ENCODE peak calls at places on chromosomes 12 and 14, in ten cellular contexts. One of them, this sample, is unnamed.

GRCh38 chr14:53670701-53671100 is 285.9 kb downstream of the BMP4 start:
- DNase-seq in nephron progenitor cell: no peak
- DNase-seq in spleen: no peak
- DNase-seq in astrocyte of the cerebellum: peak; percentile 64
- DNase-seq in GM20000: no peak
- DNase-seq in brain microvascular endothelial cell: peak; percentile 88
- DNase-seq in AG04449: peak; percentile 33
- DNase-seq in cardiac fibroblast: peak; percentile 83
- DNase-seq in neural crest cell: no peak
- DNase-seq in lower lobe of right lung: no peak
- DNase-seq in this sample: no peak

GRCh38 chr12:50787618-50788017 is 23.7 kb downstream of the ATF1 start:
- DNase-seq in AG04449: no peak
- DNase-seq in brain microvascular endothelial cell: no peak
- DNase-seq in cardiac fibroblast: no peak
- DNase-seq in GM20000: no peak
- DNase-seq in nephron progenitor cell: no peak
- DNase-seq in neural crest cell: no peak
- DNase-seq in spleen: no peak
- DNase-seq in lower lobe of right lung: no peak
- DNase-seq in astrocyte of the cerebellum: no peak
- DNase-seq in this sample: no peak

GRCh38 chr12:120960657-120961056 is 17.7 kb upstream of the HNF1A start:
- DNase-seq in GM20000: peak; percentile 49
- DNase-seq in cardiac fibroblast: no peak
- DNase-seq in AG04449: no peak
- DNase-seq in brain microvascular endothelial cell: no peak
- DNase-seq in lower lobe of right lung: no peak
- DNase-seq in astrocyte of the cerebellum: no peak
- DNase-seq in spleen: no peak
- DNase-seq in nephron progenitor cell: no peak
- DNase-seq in neural crest cell: no peak
- DNase-seq in this sample: no peak

GRCh38 chr14:96574171-96574632 is 72.0 kb downstream of the PAPOLA start:
- DNase-seq in AG04449: no peak
- DNase-seq in cardiac fibroblast: no peak
- DNase-seq in spleen: no peak
- DNase-seq in neural crest cell: no peak
- DNase-seq in GM20000: no peak
- DNase-seq in nephron progenitor cell: no peak
- DNase-seq in lower lobe of right lung: no peak
- DNase-seq in brain microvascular endothelial cell: no peak
- DNase-seq in astrocyte of the cerebellum: no peak
- DNase-seq in this sample: no peak

GRCh38 chr12:93889516-93890202 is 212.5 kb downstream of the CRADD start:
- DNase-seq in AG04449: no peak
- DNase-seq in brain microvascular endothelial cell: no peak
- DNase-seq in lower lobe of right lung: no peak
- DNase-seq in nephron progenitor cell: no peak
- DNase-seq in neural crest cell: no peak
- DNase-seq in cardiac fibroblast: no peak
- DNase-seq in spleen: peak; percentile 78
- DNase-seq in GM20000: no peak
- DNase-seq in astrocyte of the cerebellum: no peak
- DNase-seq in this sample: no peak

GRCh38 chr12:127282786-127283565 is 984.0 kb upstream of the TMEM132C start:
- DNase-seq in astrocyte of the cerebellum: no peak
- DNase-seq in neural crest cell: no peak
- DNase-seq in cardiac fibroblast: no peak
- DNase-seq in lower lobe of right lung: no peak
- DNase-seq in GM20000: no peak
- DNase-seq in brain microvascular endothelial cell: no peak
- DNase-seq in nephron progenitor cell: no peak
- DNase-seq in AG04449: no peak
- DNase-seq in spleen: no peak
- DNase-seq in this sample: no peak

GRCh38 chr12:94753071-94753779 is 102.9 kb upstream of the TMCC3 start:
- DNase-seq in astrocyte of the cerebellum: no peak
- DNase-seq in AG04449: no peak
- DNase-seq in spleen: no peak
- DNase-seq in lower lobe of right lung: no peak
- DNase-seq in neural crest cell: no peak
- DNase-seq in cardiac fibroblast: peak; percentile 28
- DNase-seq in nephron progenitor cell: no peak
- DNase-seq in GM20000: no peak
- DNase-seq in brain microvascular endothelial cell: no peak
- DNase-seq in this sample: no peak

GRCh38 chr12:49627752-49628360 is 4.5 kb downstream of the PRPF40B start:
- DNase-seq in AG04449: no peak
- DNase-seq in neural crest cell: no peak
- DNase-seq in GM20000: no peak
- DNase-seq in nephron progenitor cell: no peak
- DNase-seq in cardiac fibroblast: peak; percentile 69
- DNase-seq in brain microvascular endothelial cell: no peak
- DNase-seq in lower lobe of right lung: no peak
- DNase-seq in spleen: no peak
- DNase-seq in astrocyte of the cerebellum: peak; percentile 42
- DNase-seq in this sample: no peak

GRCh38 chr12:6182279-6182898 is 17.8 kb upstream of the CD9 start:
- DNase-seq in GM20000: no peak
- DNase-seq in astrocyte of the cerebellum: no peak
- DNase-seq in AG04449: no peak
- DNase-seq in cardiac fibroblast: peak; percentile 76
- DNase-seq in spleen: peak; percentile 85
- DNase-seq in nephron progenitor cell: no peak
- DNase-seq in brain microvascular endothelial cell: peak; percentile 40
- DNase-seq in lower lobe of right lung: peak; percentile 90
- DNase-seq in neural crest cell: peak; percentile 46
- DNase-seq in this sample: peak; percentile 80

GRCh38 chr12:63804746-63805145 is 25.0 kb downstream of the RXYLT1 start:
- DNase-seq in lower lobe of right lung: no peak
- DNase-seq in GM20000: no peak
- DNase-seq in spleen: no peak
- DNase-seq in astrocyte of the cerebellum: no peak
- DNase-seq in cardiac fibroblast: peak; percentile 29
- DNase-seq in brain microvascular endothelial cell: no peak
- DNase-seq in AG04449: no peak
- DNase-seq in nephron progenitor cell: no peak
- DNase-seq in neural crest cell: no peak
- DNase-seq in this sample: no peak

GRCh38 chr12:1634590-1635191 is 5.7 kb downstream of the WNT5B start:
- DNase-seq in astrocyte of the cerebellum: peak; percentile 71
- DNase-seq in cardiac fibroblast: peak; percentile 81
- DNase-seq in AG04449: no peak
- DNase-seq in nephron progenitor cell: peak; percentile 78
- DNase-seq in lower lobe of right lung: peak; percentile 87
- DNase-seq in spleen: peak; percentile 91
- DNase-seq in brain microvascular endothelial cell: peak; percentile 53
- DNase-seq in GM20000: peak; percentile 83
- DNase-seq in neural crest cell: peak; percentile 65
- DNase-seq in this sample: peak; percentile 77

GRCh38 chr12:6292606-6293005 is 17.9 kb upstream of the PLEKHG6 start:
- DNase-seq in cardiac fibroblast: peak; percentile 85
- DNase-seq in GM20000: no peak
- DNase-seq in brain microvascular endothelial cell: no peak
- DNase-seq in astrocyte of the cerebellum: no peak
- DNase-seq in neural crest cell: no peak
- DNase-seq in lower lobe of right lung: no peak
- DNase-seq in nephron progenitor cell: no peak
- DNase-seq in spleen: no peak
- DNase-seq in AG04449: no peak
- DNase-seq in this sample: no peak

GRCh38 chr14:93579178-93579577 is 148.4 kb downstream of the UNC79 start:
- DNase-seq in cardiac fibroblast: no peak
- DNase-seq in GM20000: no peak
- DNase-seq in neural crest cell: no peak
- DNase-seq in AG04449: no peak
- DNase-seq in brain microvascular endothelial cell: no peak
- DNase-seq in lower lobe of right lung: no peak
- DNase-seq in nephron progenitor cell: no peak
- DNase-seq in spleen: no peak
- DNase-seq in astrocyte of the cerebellum: no peak
- DNase-seq in this sample: no peak

GRCh38 chr14:75515631-75515999 is 6.7 kb upstream of the BATF start:
- DNase-seq in brain microvascular endothelial cell: no peak
- DNase-seq in nephron progenitor cell: no peak
- DNase-seq in neural crest cell: no peak
- DNase-seq in spleen: peak; percentile 86
- DNase-seq in lower lobe of right lung: no peak
- DNase-seq in astrocyte of the cerebellum: no peak
- DNase-seq in cardiac fibroblast: peak; percentile 25
- DNase-seq in GM20000: no peak
- DNase-seq in AG04449: no peak
- DNase-seq in this sample: no peak

GRCh38 chr12:98838282-98838681 is 193.2 kb downstream of the APAF1 start:
- DNase-seq in AG04449: no peak
- DNase-seq in spleen: no peak
- DNase-seq in lower lobe of right lung: no peak
- DNase-seq in nephron progenitor cell: no peak
- DNase-seq in cardiac fibroblast: no peak
- DNase-seq in astrocyte of the cerebellum: peak; percentile 32
- DNase-seq in brain microvascular endothelial cell: peak; percentile 32
- DNase-seq in neural crest cell: no peak
- DNase-seq in GM20000: no peak
- DNase-seq in this sample: no peak
- TF ChIP-seq CTCF in AG04449: peak; percentile 24
- TF ChIP-seq CTCF in spleen: no peak
- TF ChIP-seq CTCF in lower lobe of right lung: peak; percentile 7
- TF ChIP-seq CTCF in nephron progenitor cell: peak; percentile 49
- TF ChIP-seq CTCF in cardiac fibroblast: peak; percentile 35
- TF ChIP-seq CTCF in astrocyte of the cerebellum: peak; percentile 66
- TF ChIP-seq CTCF in brain microvascular endothelial cell: peak; percentile 67
- TF ChIP-seq CTCF in neural crest cell: peak; percentile 52
- TF ChIP-seq CTCF in GM20000: no peak
- TF ChIP-seq CTCF in this sample: no peak

GRCh38 chr14:91904956-91905645 is 37.8 kb upstream of the TC2N start:
- DNase-seq in spleen: no peak
- DNase-seq in AG04449: no peak
- DNase-seq in neural crest cell: no peak
- DNase-seq in lower lobe of right lung: no peak
- DNase-seq in astrocyte of the cerebellum: no peak
- DNase-seq in brain microvascular endothelial cell: no peak
- DNase-seq in nephron progenitor cell: no peak
- DNase-seq in GM20000: no peak
- DNase-seq in cardiac fibroblast: no peak
- DNase-seq in this sample: no peak
- TF ChIP-seq CTCF in spleen: no peak
- TF ChIP-seq CTCF in AG04449: no peak
- TF ChIP-seq CTCF in neural crest cell: no peak
- TF ChIP-seq CTCF in lower lobe of right lung: no peak
- TF ChIP-seq CTCF in astrocyte of the cerebellum: no peak
- TF ChIP-seq CTCF in brain microvascular endothelial cell: no peak
- TF ChIP-seq CTCF in nephron progenitor cell: no peak
- TF ChIP-seq CTCF in GM20000: no peak
- TF ChIP-seq CTCF in cardiac fibroblast: no peak
- TF ChIP-seq CTCF in this sample: no peak

DNA sequence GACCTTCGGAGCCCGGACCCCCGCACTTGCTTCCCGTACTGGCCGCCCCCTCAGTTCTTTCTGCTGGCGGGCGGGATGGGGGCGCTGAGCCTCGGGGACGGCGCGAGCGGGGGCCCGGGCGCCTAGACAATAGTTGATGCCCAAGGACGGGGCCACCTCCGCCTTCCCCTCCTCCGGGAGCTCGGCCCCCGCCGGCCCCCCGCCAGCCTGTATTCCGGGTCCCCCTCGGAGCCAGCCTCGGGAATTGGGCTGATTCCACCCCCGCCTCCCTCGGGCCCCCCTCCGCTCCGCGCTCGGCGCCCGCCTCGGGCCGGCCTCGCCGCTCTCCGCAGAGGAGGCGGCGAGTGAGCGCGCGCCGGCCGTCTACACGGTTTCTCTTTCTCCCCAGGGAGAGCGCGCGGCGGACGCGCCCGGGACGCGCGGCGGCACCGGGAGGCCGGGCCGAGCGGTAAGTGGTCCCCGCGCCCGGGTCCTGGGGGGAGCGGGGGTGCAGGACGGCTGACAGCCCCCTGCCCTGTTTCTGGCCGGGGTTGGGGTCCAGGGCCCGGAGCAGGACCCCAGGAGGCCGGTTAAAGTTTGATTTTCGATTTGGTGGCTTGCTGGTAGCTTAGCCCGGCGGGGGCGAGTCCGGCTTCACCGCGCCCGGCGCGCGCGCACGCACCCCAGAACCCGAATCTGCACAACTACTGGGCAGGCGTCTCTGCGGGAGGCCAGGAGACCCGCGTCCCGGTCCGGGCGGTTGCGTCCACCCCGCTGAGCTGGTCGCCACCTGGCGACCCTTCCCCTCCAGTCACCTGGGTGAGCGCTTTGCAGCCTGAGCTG is 413.7 kb downstream of the PCNX1 start:
- DNase-seq in nephron progenitor cell: peak; percentile 70
- DNase-seq in spleen: peak; percentile 94
- DNase-seq in lower lobe of right lung: peak; percentile 81
- DNase-seq in cardiac fibroblast: peak; percentile 58
- DNase-seq in AG04449: no peak
- DNase-seq in brain microvascular endothelial cell: peak; percentile 37
- DNase-seq in neural crest cell: peak; percentile 49
- DNase-seq in GM20000: peak; percentile 77
- DNase-seq in astrocyte of the cerebellum: no peak
- DNase-seq in this sample: peak; percentile 72
- TF ChIP-seq CTCF in nephron progenitor cell: no peak
- TF ChIP-seq CTCF in spleen: peak; percentile 10
- TF ChIP-seq CTCF in lower lobe of right lung: no peak
- TF ChIP-seq CTCF in cardiac fibroblast: no peak
- TF ChIP-seq CTCF in AG04449: no peak
- TF ChIP-seq CTCF in brain microvascular endothelial cell: no peak
- TF ChIP-seq CTCF in neural crest cell: no peak
- TF ChIP-seq CTCF in GM20000: no peak
- TF ChIP-seq CTCF in astrocyte of the cerebellum: no peak
- TF ChIP-seq CTCF in this sample: no peak

DNA sequence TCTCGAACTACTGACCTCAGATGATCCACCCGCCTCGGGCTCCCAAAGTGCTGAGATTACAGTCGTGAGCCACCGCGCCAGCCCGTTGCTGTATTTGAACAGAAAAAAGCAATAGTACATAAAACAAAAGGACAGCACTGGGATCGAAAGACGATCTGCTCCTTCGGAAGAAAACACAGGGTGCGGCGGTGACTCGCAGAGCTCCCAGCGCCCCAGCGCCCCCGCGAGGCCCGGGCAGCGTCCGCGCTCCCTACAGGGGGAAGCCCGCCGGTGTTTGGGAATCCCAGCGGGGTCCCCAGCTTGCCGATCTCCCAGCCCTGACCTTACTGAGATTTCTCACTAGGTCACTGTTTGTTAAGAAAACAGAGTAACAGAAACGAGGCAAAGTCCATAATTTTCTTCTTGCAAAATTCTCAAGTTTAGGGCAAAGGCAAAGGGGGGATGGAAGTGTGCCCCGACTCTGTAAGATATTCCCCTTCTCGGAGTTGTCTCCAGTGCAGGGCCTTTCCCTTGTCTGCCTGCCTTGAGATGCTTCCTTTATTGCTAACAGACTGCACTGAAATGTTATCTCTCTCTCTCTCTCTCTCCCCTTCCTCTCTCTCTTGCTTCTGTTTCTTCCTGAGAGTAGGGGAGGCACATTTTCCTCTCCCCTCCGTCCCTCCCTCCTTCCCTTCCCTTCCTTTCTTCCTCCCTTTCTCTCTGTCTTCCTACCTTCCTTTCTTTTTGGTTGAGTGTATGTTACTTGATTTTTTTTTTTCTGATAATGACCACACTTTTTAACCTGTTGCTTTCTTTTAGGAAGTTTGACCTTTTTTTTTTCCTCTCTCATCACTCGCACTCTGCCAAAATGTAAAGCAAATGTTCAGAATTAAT is 92.0 kb downstream of the TMEM30B start:
- DNase-seq in brain microvascular endothelial cell: peak; percentile 60
- DNase-seq in GM20000: peak; percentile 70
- DNase-seq in spleen: no peak
- DNase-seq in astrocyte of the cerebellum: no peak
- DNase-seq in lower lobe of right lung: peak; percentile 63
- DNase-seq in neural crest cell: peak; percentile 30
- DNase-seq in cardiac fibroblast: peak; percentile 81
- DNase-seq in nephron progenitor cell: peak; percentile 74
- DNase-seq in AG04449: no peak
- DNase-seq in this sample: peak; percentile 37
- TF ChIP-seq CTCF in brain microvascular endothelial cell: peak; percentile 80
- TF ChIP-seq CTCF in GM20000: peak; percentile 30
- TF ChIP-seq CTCF in spleen: no peak
- TF ChIP-seq CTCF in astrocyte of the cerebellum: peak; percentile 63
- TF ChIP-seq CTCF in lower lobe of right lung: peak; percentile 52
- TF ChIP-seq CTCF in neural crest cell: peak; percentile 51
- TF ChIP-seq CTCF in cardiac fibroblast: peak; percentile 73
- TF ChIP-seq CTCF in nephron progenitor cell: peak; percentile 37
- TF ChIP-seq CTCF in AG04449: peak; percentile 83
- TF ChIP-seq CTCF in this sample: no peak

This sample was measured in mucosa of descending colon.